ENCODE peak calls at places on chromosomes 1 and 21, in four cellular contexts. N is H9, J is OCI-LY7, H is K562. D is an unnamed sample.

GRCh38 chr1:21182181-21182711 is 5.5 kb upstream of the EIF4G3 start:
- DNase-seq in J (no peak), H (no peak), N (no peak), D (no peak)

GRCh38 chr21:31293986-31294385 is 50.1 kb downstream of the TIAM1 start:
- DNase-seq in H (no peak), J (no peak), N (no peak), D (no peak)

GRCh38 chr21:41623945-41624344 is 116.0 kb upstream of the TMPRSS2 start:
- DNase-seq in J (no peak), H (no peak), N (no peak), D (no peak)

GRCh38 chr1:26957306-26957705 is 3.0 kb downstream of the KDF1 start:
- DNase-seq in N (no peak), J (no peak), H (no peak), D (no peak)

GRCh38 chr1:151309851-151310323 is 17.3 kb downstream of the PI4KB start:
- DNase-seq in H (no peak), J (no peak), N (peak; percentile 53), D (no peak)

GRCh38 chr21:36479415-36480402 is at the start of gene CLDN14:
- DNase-seq in H (no peak), N (no peak), J (no peak), D (no peak)

GRCh38 chr1:36996106-36996505 is 38.2 kb downstream of the GRIK3 start:
- DNase-seq in H (no peak), J (no peak), N (no peak), D (no peak)

GRCh38 chr1:42043182-42043581 is 110.0 kb upstream of the GUCA2B start:
- DNase-seq in J (no peak), H (no peak), N (no peak), D (no peak)

GRCh38 chr21:15729674-15730483 is at the start of gene USP25:
- DNase-seq in N (peak; percentile 89), J (peak; percentile 79), H (peak; percentile 97), D (no peak)

GRCh38 chr1:83796409-83796808 is 202.5 kb downstream of the TTLL7 start:
- DNase-seq in J (no peak), H (no peak), N (no peak), D (no peak)

GRCh38 chr1:18951416-18951815 is 5.1 kb downstream of the IFFO2 start:
- DNase-seq in N (no peak), J (peak; percentile 10), H (no peak), D (no peak)

GRCh38 chr1:162217674-162218073 is 148.2 kb downstream of the NOS1AP start:
- DNase-seq in J (no peak), H (no peak), N (no peak), D (no peak)

GRCh38 chr1:41155105-41155504 is 87.0 kb downstream of the SCMH1 start:
- DNase-seq in N (no peak), H (no peak), J (no peak), D (no peak)

GRCh38 chr21:16117851-16118592 is 388.2 kb downstream of the USP25 start:
- DNase-seq in J (no peak), H (no peak), N (no peak), D (no peak)

GRCh38 chr1:15311886-15312285 is 64.9 kb downstream of the FHAD1 start:
- DNase-seq in N (no peak), H (no peak), J (no peak), D (no peak)

GRCh38 chr1:52603301-52603675 is 1.1 kb downstream of the GPX7 start:
- DNase-seq in N (no peak), J (no peak), H (no peak), D (no peak)

GRCh38 chr1:59026472-59026948 is 242.7 kb upstream of the JUN start:
- DNase-seq in N (no peak), H (no peak), J (no peak), D (no peak)

GRCh38 chr1:51877434-51878306 is 857 bp downstream of the NRDC start:
- DNase-seq in H (peak; percentile 40), N (peak; percentile 38), J (peak; percentile 7), D (no peak)

GRCh38 chr1:78918157-78918556 is 88.4 kb downstream of the ADGRL4 start:
- DNase-seq in J (no peak), H (no peak), N (no peak), D (no peak)

GRCh38 chr1:240247899-240248298 is 156.2 kb downstream of the FMN2 start:
- DNase-seq in J (no peak), N (no peak), H (no peak), D (no peak)

GRCh38 chr1:163171826-163172225 is 30.9 kb downstream of the RGS5 start:
- DNase-seq in H (no peak), N (no peak), J (no peak), D (no peak)

GRCh38 chr1:154334647-154335350 is 9.5 kb downstream of the ATP8B2 start:
- DNase-seq in N (peak; percentile 85), J (peak; percentile 89), H (peak; percentile 82), D (no peak)

GRCh38 chr1:26970810-26971209 is 10.5 kb upstream of the KDF1 start:
- DNase-seq in N (no peak), H (no peak), J (no peak), D (no peak)

GRCh38 chr1:179816196-179816960 is 61.2 kb downstream of the TOR1AIP2 start:
- DNase-seq in J (no peak), H (no peak), N (no peak), D (no peak)

GRCh38 chr1:111593403-111594127 is 26.0 kb upstream of the RAP1A start:
- DNase-seq in J (no peak), H (peak; percentile 37), N (no peak), D (peak; percentile 30)

GRCh38 chr1:17053071-17053684 is 654 bp downstream of the SDHB start:
- DNase-seq in N (no peak), H (no peak), J (peak; percentile 8), D (no peak)

GRCh38 chr1:204420039-204421004 is 8.7 kb upstream of the PPP1R15B start:
- DNase-seq in H (peak; percentile 48), J (no peak), N (no peak), D (no peak)

DNA sequence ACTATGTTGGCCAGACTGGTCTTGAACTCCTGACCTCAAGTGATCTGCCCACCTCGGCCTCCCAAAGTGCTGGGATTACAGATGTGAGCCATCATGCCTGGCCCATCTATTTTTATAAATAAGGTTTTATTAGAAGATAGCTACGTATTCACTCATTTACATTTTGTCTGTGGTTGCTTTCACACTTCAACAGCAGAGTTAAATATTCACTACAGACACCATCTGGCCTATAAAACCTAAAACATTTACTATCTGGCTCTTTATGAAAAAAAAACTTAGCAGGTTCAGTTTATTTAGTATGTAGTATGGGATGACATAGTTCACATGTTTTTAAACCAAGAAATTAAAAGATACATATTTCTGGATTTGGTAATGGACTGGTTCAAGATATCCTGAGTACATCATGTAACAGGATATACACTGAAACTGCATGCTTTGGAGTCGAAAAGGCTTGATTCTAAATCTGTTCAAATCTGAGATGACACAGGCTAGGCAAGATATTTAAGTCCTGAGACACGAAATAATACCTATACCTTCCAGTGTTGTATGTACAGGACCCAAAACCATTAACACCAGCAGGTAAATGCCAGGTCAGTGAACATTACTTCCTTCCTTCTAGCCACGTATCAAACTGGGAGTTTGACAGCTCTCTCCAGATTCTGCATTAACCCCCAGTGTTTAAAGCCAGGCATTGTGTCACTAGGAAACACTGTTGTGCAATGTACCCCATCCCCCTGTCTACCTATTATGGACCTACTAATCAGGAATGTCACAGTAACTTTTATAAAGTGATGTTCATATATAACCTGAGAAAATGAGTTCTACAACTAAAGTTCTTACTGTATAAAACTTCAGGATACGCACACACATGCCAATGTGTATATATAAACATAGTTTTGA is 54.3 kb upstream of the SDC3 start:
- DNase-seq in H (no peak), J (no peak), N (no peak), D (no peak)
- H4K20me1 ChIP-seq in H (no peaks in the 10 kb centered on the region), J (no peaks in the 10 kb centered on the region), N (no peaks in the 10 kb centered on the region), D (peaks cover under 1% of the 10 kb centered on the region)

DNA sequence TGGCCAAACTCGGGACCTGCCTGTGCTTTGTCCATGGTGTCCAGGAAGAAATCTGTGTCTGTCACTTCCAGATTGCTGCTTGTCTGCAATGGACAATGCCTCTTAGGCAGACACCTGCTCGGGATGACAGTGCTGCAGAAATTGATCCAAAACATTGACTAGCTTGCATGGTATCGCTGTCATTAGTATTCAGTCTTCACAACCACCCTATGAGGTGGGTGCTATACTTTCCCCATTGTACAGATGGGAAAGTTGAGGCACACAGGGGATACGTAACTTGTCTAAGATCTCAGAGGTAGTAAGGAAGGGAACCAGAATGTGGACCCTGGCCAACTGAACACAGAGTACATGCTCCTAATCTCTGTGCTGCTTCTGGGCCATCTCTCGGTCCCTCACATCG is 138.7 kb downstream of the DHRS3 start:
- DNase-seq in H (no peak), J (no peak), N (no peak), D (no peak)
- H3K4me1 ChIP-seq in H (peaks cover 38% of the 10 kb centered on the region), J (peaks cover 14% of the 10 kb centered on the region), N (no peaks in the 10 kb centered on the region), D (peaks cover 44% of the 10 kb centered on the region)

DNA sequence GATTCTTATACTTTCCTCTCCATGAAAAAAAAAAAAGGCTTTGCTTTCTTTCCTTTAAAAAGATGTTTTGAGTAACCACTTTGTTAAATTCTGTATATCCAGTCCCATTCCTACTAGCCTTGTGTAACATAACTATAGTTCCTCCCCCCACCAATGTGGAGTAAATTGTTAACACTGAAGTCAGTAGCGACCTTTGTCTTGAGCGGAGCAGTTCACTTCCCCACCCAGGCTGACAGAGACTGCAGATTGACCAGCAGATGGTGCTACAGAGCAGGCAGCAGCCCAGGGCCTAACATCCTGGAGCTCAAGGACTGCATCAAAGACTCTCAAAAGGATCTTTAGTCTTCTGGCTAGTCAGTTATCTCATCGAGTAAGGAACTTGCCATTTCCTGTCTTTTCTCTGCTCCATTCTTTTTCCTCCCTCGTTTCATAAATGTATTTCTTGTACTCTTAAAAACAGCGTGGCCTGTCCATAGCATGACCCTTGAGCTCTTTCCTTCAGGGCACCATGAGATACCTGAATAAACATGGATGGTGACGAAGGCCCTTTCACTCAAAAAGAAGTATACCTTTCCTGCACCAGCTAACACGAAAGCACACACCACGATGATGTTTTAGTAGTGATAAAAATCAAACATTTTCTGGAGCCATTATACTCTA is 503.5 kb upstream of the PKN2 start:
- DNase-seq in H (peak; percentile 43), N (peak; percentile 86), J (peak; percentile 64), D (peak; percentile 21)
- H3K4me2 ChIP-seq in H (no peak overlapping the region), N (no peak overlapping the region), J (no peak overlapping the region), D (no peak overlapping the region)

DNA sequence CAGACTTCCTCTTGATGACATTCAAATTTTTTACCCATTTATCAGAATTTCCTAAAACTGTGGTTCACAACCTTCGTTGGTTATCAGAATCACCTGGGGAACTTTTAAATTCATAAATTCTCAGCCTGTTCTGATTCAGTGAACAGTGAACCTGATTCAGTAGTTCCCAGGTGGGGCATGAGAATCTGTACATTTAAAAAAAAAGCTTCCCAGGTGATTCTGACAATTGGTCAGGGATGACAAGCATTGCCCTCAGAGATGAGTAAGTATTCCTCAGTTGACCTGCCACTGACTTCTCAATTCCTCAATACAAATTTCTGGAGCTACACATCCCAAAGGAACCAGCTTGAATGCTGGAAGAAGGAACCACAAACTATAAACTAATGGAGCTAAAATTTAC is 23.5 kb upstream of the CR2 start:
- DNase-seq in N (no peak), J (peak; percentile 51), H (no peak), D (no peak)
- H4K20me1 ChIP-seq in N (no peaks in the 10 kb centered on the region), J (no peaks in the 10 kb centered on the region), H (no peaks in the 10 kb centered on the region), D (no peaks in the 10 kb centered on the region)

GRCh38 chr1:2255047-2255419 is 26.9 kb downstream of the SKI start:
- DNase-seq in N (no peak), H (no peak), J (no peak), D (no peak)

GRCh38 chr1:2253797-2254480 is 25.8 kb downstream of the SKI start:
- DNase-seq in N (no peak), H (no peak), J (no peak), D (no peak)

GRCh38 chr1:2256430-2257244 is 28.5 kb downstream of the SKI start:
- DNase-seq in N (peak; percentile 31), J (no peak), H (no peak), D (no peak)

GRCh38 chr1:2257245-2257627 is 29.1 kb downstream of the SKI start:
- DNase-seq in J (no peak), N (peak; percentile 65), H (no peak), D (no peak)

GRCh38 chr1:2255420-2256369 is 27.6 kb downstream of the SKI start:
- DNase-seq in J (peak; percentile 90), H (peak; percentile 48), N (peak; percentile 41), D (peak; percentile 44)
- H3K4me1 ChIP-seq in J (peaks cover 43% of the 10 kb centered on the region), H (peaks cover 54% of the 10 kb centered on the region), N (no peaks in the 10 kb centered on the region), D (peaks cover 51% of the 10 kb centered on the region)

D was measured in keratinocyte.